ENCODE peak calls at places on chromosomes 1 and 21, in eight cellular contexts. V is OCI-LY7, R is H9, A is PC-3, C is glutamatergic neuron, H is tibial artery, W is choroid plexus epithelial cell, T is kidney epithelial cell. N is an unnamed sample.

GRCh38 chr1:234309598-234310459 is 63.4 kb upstream of the COA6 start:
- DNase-seq in T (peak; percentile 18), V (peak; percentile 70), A (peak; percentile 95), W (peak; percentile 73), R (peak; percentile 79), C (peak; percentile 74), H (peak; percentile 66), N (peak; percentile 87)

GRCh38 chr1:9242338-9242969 is 7.9 kb downstream of the H6PD start:
- DNase-seq in V (no peak), W (peak; percentile 65), A (no peak), H (peak; percentile 94), T (no peak), R (no peak), C (no peak), N (no peak)

GRCh38 chr1:29991815-29992214 is 731.6 kb downstream of the MATN1 start:
- DNase-seq in W (no peak), H (no peak), A (no peak), T (no peak), V (no peak), R (no peak), C (no peak), N (no peak)

GRCh38 chr21:42790520-42790919 is 88.8 kb downstream of the WDR4 start:
- DNase-seq in T (no peak), W (no peak), C (no peak), H (no peak), A (no peak), R (no peak), V (no peak), N (peak; percentile 6)

GRCh38 chr1:189764391-189765320 is 713.0 kb downstream of the BRINP3 start:
- DNase-seq in A (no peak), R (peak; percentile 16), W (no peak), T (no peak), C (no peak), H (no peak), V (no peak), N (no peak)

GRCh38 chr21:18041012-18041411 is 203.6 kb upstream of the CHODL start:
- DNase-seq in A (peak; percentile 50), V (peak; percentile 20), H (no peak), T (no peak), C (no peak), W (peak; percentile 63), R (peak; percentile 28), N (no peak)

GRCh38 chr1:245332513-245332912 is 177.7 kb downstream of the KIF26B start:
- DNase-seq in C (no peak), V (no peak), W (no peak), T (no peak), H (no peak), A (no peak), R (no peak), N (no peak)

GRCh38 chr1:151370211-151370911 is 2.1 kb downstream of the SELENBP1 start:
- DNase-seq in R (no peak), C (no peak), T (no peak), V (no peak), H (no peak), W (peak; percentile 35), A (no peak), N (no peak)

GRCh38 chr21:36788116-36788515 is 89.2 kb downstream of the SIM2 start:
- DNase-seq in C (no peak), A (peak; percentile 74), W (no peak), H (no peak), R (no peak), V (no peak), T (no peak), N (no peak)

DNA sequence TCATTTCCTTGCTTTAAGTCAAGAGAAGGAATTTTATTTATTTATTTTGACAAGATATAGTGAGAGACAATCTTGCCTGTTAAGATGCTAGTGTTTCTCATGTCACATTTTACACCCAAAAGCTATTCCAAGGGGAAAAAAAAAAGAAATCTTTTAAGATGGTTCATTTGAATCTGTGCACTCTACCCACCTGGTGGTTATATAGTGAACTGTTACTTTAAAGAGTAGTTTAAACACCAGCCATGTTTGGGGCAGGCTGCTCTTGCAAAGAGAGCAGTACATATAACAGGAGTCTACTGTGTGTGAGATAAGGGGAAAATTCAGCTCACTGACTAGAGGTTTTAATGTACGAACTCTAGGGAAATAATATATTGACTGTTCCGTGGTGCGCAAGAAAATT is 3.3 kb upstream of the ELAVL4 start:
- DNase-seq in R (no peak), A (peak; percentile 25), W (no peak), C (peak; percentile 21), V (no peak), H (no peak), T (no peak), N (no peak)
- TF ChIP-seq CTCF in R (no peak), A (peak; percentile 44), W (no peak), C (peak; percentile 82), V (peak; percentile 47), H (no peak), T (no peak), N (no peak)

DNA sequence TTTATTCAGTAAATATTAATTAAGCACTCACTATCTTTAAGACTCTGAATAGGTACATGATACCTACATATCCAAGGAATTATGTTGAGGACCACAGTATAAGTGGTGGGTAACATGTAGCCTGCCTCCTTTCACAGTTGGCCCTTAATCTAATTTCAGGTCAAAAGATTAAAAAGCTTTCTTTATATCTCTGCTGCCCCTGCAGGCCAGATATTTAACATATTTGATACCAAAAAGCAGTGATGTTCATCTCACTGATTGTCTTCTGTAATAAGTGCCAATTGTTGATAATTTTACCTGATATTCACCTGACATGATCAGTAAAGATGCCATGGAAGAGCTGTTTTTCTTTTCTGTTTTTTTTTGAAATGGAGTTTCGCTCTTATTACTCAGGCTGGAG is 36.5 kb downstream of the RLF start:
- DNase-seq in V (peak; percentile 19), R (no peak), A (peak; percentile 10), C (no peak), W (no peak), T (no peak), H (no peak), N (no peak)
- TF ChIP-seq CTCF in V (peak; percentile 71), R (peak; percentile 31), A (peak; percentile 56), C (no peak), W (peak; percentile 22), T (peak; percentile 5), H (no peak), N (no peak)

GRCh38 chr1:67684526-67685066 is 405 bp upstream of the GADD45A start:
- DNase-seq in W (no peak), A (no peak), V (no peak), R (no peak), H (no peak), C (no peak), T (no peak), N (no peak)

GRCh38 chr1:67685558-67686271 is 714 bp downstream of the GADD45A start:
- DNase-seq in A (peak; percentile 46), H (peak; percentile 80), C (no peak), W (peak; percentile 59), V (peak; percentile 59), R (peak; percentile 58), T (no peak), N (peak; percentile 44)

GRCh38 chr1:67686272-67687197 is 1.5 kb downstream of the GADD45A start:
- DNase-seq in H (peak; percentile 91), V (peak; percentile 81), W (peak; percentile 97), T (peak; percentile 97), A (peak; percentile 97), C (peak; percentile 85), R (peak; percentile 58), N (peak; percentile 52)

GRCh38 chr1:67683736-67684525 is 1.1 kb upstream of the GADD45A start:
- DNase-seq in A (peak; percentile 78), R (no peak), T (no peak), C (no peak), H (no peak), V (no peak), W (no peak), N (peak; percentile 27)

DNA sequence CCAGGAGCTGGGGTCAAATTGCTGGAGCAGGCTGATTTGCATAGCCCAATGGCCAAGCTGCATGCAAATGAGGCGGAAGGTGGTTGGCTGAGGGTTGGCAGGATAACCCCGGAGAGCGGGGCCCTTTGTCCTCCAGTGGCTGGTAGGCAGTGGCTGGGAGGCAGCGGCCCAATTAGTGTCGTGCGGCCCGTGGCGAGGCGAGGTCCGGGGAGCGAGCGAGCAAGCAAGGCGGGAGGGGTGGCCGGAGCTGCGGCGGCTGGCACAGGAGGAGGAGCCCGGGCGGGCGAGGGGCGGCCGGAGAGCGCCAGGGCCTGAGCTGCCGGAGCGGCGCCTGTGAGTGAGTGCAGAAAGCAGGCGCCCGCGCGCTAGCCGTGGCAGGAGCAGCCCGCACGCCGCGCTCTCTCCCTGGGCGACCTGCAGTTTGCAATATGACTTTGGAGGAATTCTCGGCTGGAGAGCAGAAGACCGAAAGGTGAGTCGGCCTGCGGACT is at the start of gene GADD45A:
- DNase-seq in H (peak; percentile 100), R (peak; percentile 99), W (peak; percentile 100), C (peak; percentile 97), A (peak; percentile 99), T (peak; percentile 99), V (peak; percentile 99), N (peak; percentile 96)
- TF ChIP-seq CTCF in H (no peak), R (no peak), W (no peak), C (no peak), A (no peak), T (no peak), V (no peak), N (no peak)

GRCh38 chr1:235632538-235633219 is 16.9 kb downstream of the GNG4 start:
- DNase-seq in C (no peak), A (peak; percentile 24), R (no peak), W (peak; percentile 54), T (no peak), H (peak; percentile 2), V (no peak), N (peak; percentile 75)

GRCh38 chr1:235633220-235633540 is 16.4 kb downstream of the GNG4 start:
- DNase-seq in V (no peak), C (no peak), H (peak; percentile 21), T (no peak), A (no peak), R (no peak), W (no peak), N (no peak)

GRCh38 chr1:235637756-235638155 is 11.8 kb downstream of the GNG4 start:
- DNase-seq in V (no peak), W (no peak), A (no peak), H (no peak), T (no peak), R (no peak), C (no peak), N (no peak)

GRCh38 chr1:235639586-235640205 is 9.9 kb downstream of the GNG4 start:
- DNase-seq in A (no peak), W (no peak), C (no peak), T (no peak), R (no peak), V (no peak), H (no peak), N (no peak)

DNA sequence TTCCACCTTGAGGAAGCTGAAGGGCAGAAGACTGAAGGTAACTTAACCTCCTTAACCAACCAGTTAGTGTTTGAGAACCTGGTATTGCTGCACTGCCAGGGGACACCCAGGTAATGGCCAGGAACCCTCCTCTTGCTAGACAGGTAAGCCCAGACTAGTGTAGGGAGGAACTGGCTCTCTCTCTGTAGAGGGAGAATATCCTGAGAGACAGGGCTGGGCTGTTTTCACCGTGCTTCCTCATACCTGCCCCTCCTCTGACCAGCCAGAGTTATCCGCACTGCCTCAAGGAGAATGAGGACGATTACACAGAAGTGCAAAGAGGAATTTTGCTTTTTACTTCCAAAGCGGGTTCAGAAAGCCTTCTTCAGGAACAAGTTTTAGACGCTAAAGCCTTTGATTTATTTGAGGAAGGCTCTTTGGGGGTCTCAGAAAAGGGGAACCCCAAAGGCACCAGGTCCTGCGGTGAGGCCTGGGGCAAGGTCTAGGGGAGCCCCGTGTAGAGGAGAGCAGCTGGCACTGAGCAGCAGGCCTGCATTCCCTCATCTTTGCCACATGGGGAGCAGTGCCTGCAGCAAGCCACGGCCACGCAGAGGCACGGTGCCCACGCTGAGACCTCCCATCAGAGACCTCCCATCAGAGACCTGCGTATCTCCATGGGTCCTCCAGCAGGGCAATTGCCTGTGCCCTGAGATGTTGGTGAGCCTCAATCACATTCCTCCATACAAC is 13.5 kb downstream of the GNG4 start:
- DNase-seq in C (no peak), R (no peak), W (no peak), V (no peak), A (no peak), H (peak; percentile 1), T (no peak), N (no peak)
- TF ChIP-seq CTCF in C (no peak), R (peak; percentile 37), W (peak; percentile 12), V (no peak), A (no peak), H (no peak), T (no peak), N (no peak)